ENCODE peak calls at places on chromosomes 2 and 18, in seven cellular contexts. One of them, this sample, is unnamed.

GRCh38 chr18:31206787-31207381 is 44.2 kb upstream of the DSC1 start:
- DNase-seq in ACHN: peak; percentile 89
- DNase-seq in left lung: peak; percentile 86
- DNase-seq in GM23248: no peak
- DNase-seq in naive thymus-derived CD4-positive, alpha-beta T cell: no peak
- DNase-seq in SHP77: peak; percentile 89
- DNase-seq in NCI-H510A: peak; percentile 95
- DNase-seq in this sample: peak; percentile 78

GRCh38 chr2:237665713-237666143 is 38.3 kb downstream of the LRRFIP1 start:
- DNase-seq in ACHN: peak; percentile 7
- DNase-seq in left lung: no peak
- DNase-seq in GM23248: no peak
- DNase-seq in naive thymus-derived CD4-positive, alpha-beta T cell: no peak
- DNase-seq in SHP77: no peak
- DNase-seq in NCI-H510A: no peak
- DNase-seq in this sample: no peak

GRCh38 chr2:37874470-37874869 is 50.6 kb upstream of the RMDN2 start:
- DNase-seq in ACHN: no peak
- DNase-seq in left lung: no peak
- DNase-seq in GM23248: no peak
- DNase-seq in naive thymus-derived CD4-positive, alpha-beta T cell: no peak
- DNase-seq in SHP77: no peak
- DNase-seq in NCI-H510A: no peak
- DNase-seq in this sample: no peak

GRCh38 chr2:227464851-227465250 is 7.1 kb upstream of the AGFG1 start:
- DNase-seq in ACHN: no peak
- DNase-seq in left lung: no peak
- DNase-seq in GM23248: no peak
- DNase-seq in naive thymus-derived CD4-positive, alpha-beta T cell: no peak
- DNase-seq in SHP77: no peak
- DNase-seq in NCI-H510A: no peak
- DNase-seq in this sample: no peak

GRCh38 chr2:239559417-239560261 is 158.8 kb upstream of the HDAC4 start:
- DNase-seq in ACHN: no peak
- DNase-seq in left lung: no peak
- DNase-seq in GM23248: no peak
- DNase-seq in naive thymus-derived CD4-positive, alpha-beta T cell: no peak
- DNase-seq in SHP77: no peak
- DNase-seq in NCI-H510A: no peak
- DNase-seq in this sample: no peak

GRCh38 chr2:4862031-4862430 is 830.2 kb upstream of the SOX11 start:
- DNase-seq in ACHN: no peak
- DNase-seq in left lung: no peak
- DNase-seq in GM23248: no peak
- DNase-seq in naive thymus-derived CD4-positive, alpha-beta T cell: no peak
- DNase-seq in SHP77: no peak
- DNase-seq in NCI-H510A: no peak
- DNase-seq in this sample: no peak

GRCh38 chr2:10680957-10681356 is 8.8 kb downstream of the NOL10 start:
- DNase-seq in ACHN: no peak
- DNase-seq in left lung: no peak
- DNase-seq in GM23248: peak; percentile 20
- DNase-seq in naive thymus-derived CD4-positive, alpha-beta T cell: no peak
- DNase-seq in SHP77: no peak
- DNase-seq in NCI-H510A: no peak
- DNase-seq in this sample: no peak

GRCh38 chr18:48623468-48624220 is 84.8 kb downstream of the CTIF start:
- DNase-seq in ACHN: peak; percentile 88
- DNase-seq in left lung: no peak
- DNase-seq in GM23248: peak; percentile 86
- DNase-seq in naive thymus-derived CD4-positive, alpha-beta T cell: no peak
- DNase-seq in SHP77: no peak
- DNase-seq in NCI-H510A: no peak
- DNase-seq in this sample: no peak

GRCh38 chr2:44639399-44639798 is 277.7 kb downstream of the CAMKMT start:
- DNase-seq in ACHN: no peak
- DNase-seq in left lung: no peak
- DNase-seq in GM23248: no peak
- DNase-seq in naive thymus-derived CD4-positive, alpha-beta T cell: no peak
- DNase-seq in SHP77: no peak
- DNase-seq in NCI-H510A: no peak
- DNase-seq in this sample: no peak

GRCh38 chr2:39593439-39594393 is 72.0 kb upstream of the TMEM178A start:
- DNase-seq in ACHN: peak; percentile 38
- DNase-seq in left lung: no peak
- DNase-seq in GM23248: peak; percentile 86
- DNase-seq in naive thymus-derived CD4-positive, alpha-beta T cell: no peak
- DNase-seq in SHP77: peak; percentile 4
- DNase-seq in NCI-H510A: no peak
- DNase-seq in this sample: no peak

GRCh38 chr2:219633276-219634065 is 6.0 kb downstream of the SLC4A3 start:
- DNase-seq in ACHN: no peak
- DNase-seq in left lung: peak; percentile 49
- DNase-seq in GM23248: no peak
- DNase-seq in naive thymus-derived CD4-positive, alpha-beta T cell: no peak
- DNase-seq in SHP77: no peak
- DNase-seq in NCI-H510A: no peak
- DNase-seq in this sample: no peak

GRCh38 chr2:149904352-149904751 is 316.8 kb upstream of the MMADHC start:
- DNase-seq in ACHN: no peak
- DNase-seq in left lung: no peak
- DNase-seq in GM23248: no peak
- DNase-seq in naive thymus-derived CD4-positive, alpha-beta T cell: no peak
- DNase-seq in SHP77: no peak
- DNase-seq in NCI-H510A: no peak
- DNase-seq in this sample: no peak

GRCh38 chr2:72004976-72005375 is 142.7 kb downstream of the CYP26B1 start:
- DNase-seq in ACHN: no peak
- DNase-seq in left lung: peak; percentile 28
- DNase-seq in GM23248: no peak
- DNase-seq in naive thymus-derived CD4-positive, alpha-beta T cell: no peak
- DNase-seq in SHP77: no peak
- DNase-seq in NCI-H510A: no peak
- DNase-seq in this sample: peak; percentile 39

GRCh38 chr2:188976545-188977268 is 2.5 kb downstream of the COL3A1 start:
- DNase-seq in ACHN: no peak
- DNase-seq in left lung: no peak
- DNase-seq in GM23248: peak; percentile 85
- DNase-seq in naive thymus-derived CD4-positive, alpha-beta T cell: no peak
- DNase-seq in SHP77: no peak
- DNase-seq in NCI-H510A: no peak
- DNase-seq in this sample: no peak

GRCh38 chr18:46324087-46324486 is 219.9 kb downstream of the HAUS1 start:
- DNase-seq in ACHN: no peak
- DNase-seq in left lung: no peak
- DNase-seq in GM23248: no peak
- DNase-seq in naive thymus-derived CD4-positive, alpha-beta T cell: no peak
- DNase-seq in SHP77: no peak
- DNase-seq in NCI-H510A: no peak
- DNase-seq in this sample: no peak

GRCh38 chr2:68225119-68225632 is 27.2 kb downstream of the PPP3R1 start:
- DNase-seq in ACHN: peak; percentile 69
- DNase-seq in left lung: no peak
- DNase-seq in GM23248: peak; percentile 32
- DNase-seq in naive thymus-derived CD4-positive, alpha-beta T cell: peak; percentile 14
- DNase-seq in SHP77: peak; percentile 9
- DNase-seq in NCI-H510A: no peak
- DNase-seq in this sample: no peak

GRCh38 chr2:23934296-23934695 is 6.0 kb upstream of the UBXN2A start:
- DNase-seq in ACHN: no peak
- DNase-seq in left lung: no peak
- DNase-seq in GM23248: no peak
- DNase-seq in naive thymus-derived CD4-positive, alpha-beta T cell: no peak
- DNase-seq in SHP77: no peak
- DNase-seq in NCI-H510A: no peak
- DNase-seq in this sample: no peak

GRCh38 chr18:58867281-58867961 is 2.7 kb downstream of the ZNF532 start:
- DNase-seq in ACHN: no peak
- DNase-seq in left lung: peak; percentile 66
- DNase-seq in GM23248: peak; percentile 45
- DNase-seq in naive thymus-derived CD4-positive, alpha-beta T cell: no peak
- DNase-seq in SHP77: no peak
- DNase-seq in NCI-H510A: no peak
- DNase-seq in this sample: no peak

GRCh38 chr2:47653909-47654789 is 128.8 kb upstream of the MSH6 start:
- DNase-seq in ACHN: no peak
- DNase-seq in left lung: no peak
- DNase-seq in GM23248: no peak
- DNase-seq in naive thymus-derived CD4-positive, alpha-beta T cell: no peak
- DNase-seq in SHP77: peak; percentile 83
- DNase-seq in NCI-H510A: peak; percentile 67
- DNase-seq in this sample: peak; percentile 50

GRCh38 chr2:133605031-133605773 is 36.9 kb upstream of the NCKAP5 start:
- DNase-seq in ACHN: no peak
- DNase-seq in left lung: no peak
- DNase-seq in GM23248: peak; percentile 21
- DNase-seq in naive thymus-derived CD4-positive, alpha-beta T cell: no peak
- DNase-seq in SHP77: no peak
- DNase-seq in NCI-H510A: no peak
- DNase-seq in this sample: no peak

GRCh38 chr2:68157002-68157401 is 686 bp upstream of the PNO1 start:
- DNase-seq in ACHN: peak; percentile 50
- DNase-seq in left lung: peak; percentile 83
- DNase-seq in GM23248: peak; percentile 69
- DNase-seq in naive thymus-derived CD4-positive, alpha-beta T cell: peak; percentile 9
- DNase-seq in SHP77: peak; percentile 38
- DNase-seq in NCI-H510A: no peak
- DNase-seq in this sample: no peak

GRCh38 chr2:133566967-133567645 is 1.2 kb downstream of the NCKAP5 start:
- DNase-seq in ACHN: peak; percentile 27
- DNase-seq in left lung: peak; percentile 69
- DNase-seq in GM23248: peak; percentile 79
- DNase-seq in naive thymus-derived CD4-positive, alpha-beta T cell: no peak
- DNase-seq in SHP77: peak; percentile 59
- DNase-seq in NCI-H510A: peak; percentile 8
- DNase-seq in this sample: no peak

GRCh38 chr18:49728542-49728941 is 84.8 kb downstream of the ACAA2 start:
- DNase-seq in ACHN: peak; percentile 45
- DNase-seq in left lung: no peak
- DNase-seq in GM23248: peak; percentile 66
- DNase-seq in naive thymus-derived CD4-positive, alpha-beta T cell: no peak
- DNase-seq in SHP77: peak; percentile 19
- DNase-seq in NCI-H510A: no peak
- DNase-seq in this sample: peak; percentile 50

GRCh38 chr2:7951490-7951889 is 730.4 kb upstream of the ID2 start:
- DNase-seq in ACHN: no peak
- DNase-seq in left lung: no peak
- DNase-seq in GM23248: no peak
- DNase-seq in naive thymus-derived CD4-positive, alpha-beta T cell: no peak
- DNase-seq in SHP77: no peak
- DNase-seq in NCI-H510A: no peak
- DNase-seq in this sample: no peak

GRCh38 chr2:37982147-37982582 is 57.1 kb downstream of the RMDN2 start:
- DNase-seq in ACHN: peak; percentile 78
- DNase-seq in left lung: no peak
- DNase-seq in GM23248: peak; percentile 80
- DNase-seq in naive thymus-derived CD4-positive, alpha-beta T cell: peak; percentile 55
- DNase-seq in SHP77: peak; percentile 27
- DNase-seq in NCI-H510A: no peak
- DNase-seq in this sample: peak; percentile 38

GRCh38 chr2:159903404-159904126 is 105.6 kb upstream of the CD302 start:
- DNase-seq in ACHN: peak; percentile 75
- DNase-seq in left lung: peak; percentile 63
- DNase-seq in GM23248: peak; percentile 61
- DNase-seq in naive thymus-derived CD4-positive, alpha-beta T cell: peak; percentile 68
- DNase-seq in SHP77: no peak
- DNase-seq in NCI-H510A: no peak
- DNase-seq in this sample: peak; percentile 30

GRCh38 chr2:109045505-109045904 is 56.5 kb upstream of the EDAR start:
- DNase-seq in ACHN: no peak
- DNase-seq in left lung: no peak
- DNase-seq in GM23248: no peak
- DNase-seq in naive thymus-derived CD4-positive, alpha-beta T cell: no peak
- DNase-seq in SHP77: no peak
- DNase-seq in NCI-H510A: no peak
- DNase-seq in this sample: no peak

GRCh38 chr2:557635-558301 is 119.4 kb downstream of the TMEM18 start:
- DNase-seq in ACHN: no peak
- DNase-seq in left lung: no peak
- DNase-seq in GM23248: no peak
- DNase-seq in naive thymus-derived CD4-positive, alpha-beta T cell: no peak
- DNase-seq in SHP77: no peak
- DNase-seq in NCI-H510A: no peak
- DNase-seq in this sample: no peak

GRCh38 chr2:46364797-46365457 is 67.7 kb downstream of the EPAS1 start:
- DNase-seq in ACHN: peak; percentile 68
- DNase-seq in left lung: no peak
- DNase-seq in GM23248: peak; percentile 79
- DNase-seq in naive thymus-derived CD4-positive, alpha-beta T cell: peak; percentile 62
- DNase-seq in SHP77: peak; percentile 8
- DNase-seq in NCI-H510A: peak; percentile 14
- DNase-seq in this sample: no peak

GRCh38 chr2:235433860-235434259 is 60.0 kb upstream of the AGAP1 start:
- DNase-seq in ACHN: peak; percentile 8
- DNase-seq in left lung: no peak
- DNase-seq in GM23248: peak; percentile 67
- DNase-seq in naive thymus-derived CD4-positive, alpha-beta T cell: no peak
- DNase-seq in SHP77: peak; percentile 15
- DNase-seq in NCI-H510A: no peak
- DNase-seq in this sample: peak; percentile 69

GRCh38 chr2:160246356-160246755 is 46.3 kb upstream of the ITGB6 start:
- DNase-seq in ACHN: peak; percentile 30
- DNase-seq in left lung: no peak
- DNase-seq in GM23248: no peak
- DNase-seq in naive thymus-derived CD4-positive, alpha-beta T cell: no peak
- DNase-seq in SHP77: no peak
- DNase-seq in NCI-H510A: no peak
- DNase-seq in this sample: no peak

GRCh38 chr18:34084635-34085034 is 140.1 kb downstream of the NOL4 start:
- DNase-seq in ACHN: no peak
- DNase-seq in left lung: no peak
- DNase-seq in GM23248: no peak
- DNase-seq in naive thymus-derived CD4-positive, alpha-beta T cell: no peak
- DNase-seq in SHP77: no peak
- DNase-seq in NCI-H510A: no peak
- DNase-seq in this sample: no peak

GRCh38 chr2:109064660-109065306 is 64.2 kb upstream of the SH3RF3 start:
- DNase-seq in ACHN: no peak
- DNase-seq in left lung: no peak
- DNase-seq in GM23248: no peak
- DNase-seq in naive thymus-derived CD4-positive, alpha-beta T cell: no peak
- DNase-seq in SHP77: no peak
- DNase-seq in NCI-H510A: no peak
- DNase-seq in this sample: no peak

GRCh38 chr2:52335727-52336126 is 1303.8 kb upstream of the NRXN1 start:
- DNase-seq in ACHN: no peak
- DNase-seq in left lung: no peak
- DNase-seq in GM23248: no peak
- DNase-seq in naive thymus-derived CD4-positive, alpha-beta T cell: no peak
- DNase-seq in SHP77: no peak
- DNase-seq in NCI-H510A: no peak
- DNase-seq in this sample: no peak

This sample was measured in pancreas.